ENCODE peak calls at places on chromosomes 12 and 14, in five cellular contexts. C is HS-27A; G is A549; S is stimulated activated CD4-positive, alpha-beta T cell treated with anti-CD3 and anti-CD28 coated beads, Interleukin-1b, Interleukin-23, amount 100 ng/mL, for 24 hours; Z is fibroblast of mammary gland. V is an unnamed sample.

GRCh38 chr14:69181491-69181890 is 9.8 kb upstream of the EXD2 start:
- DNase-seq in C (no peak), G (no peak), S (no peak), Z (peak), V (no peak)

GRCh38 chr12:10722502-10722904 is 620 bp downstream of the YBX3 start:
- DNase-seq in C (no peak), G (peak), S (peak), Z (peak), V (peak)

GRCh38 chr12:2052861-2053674 is at the start of gene CACNA1C:
- DNase-seq in C (no peak), G (no peak), S (no peak), Z (peak), V (peak)

GRCh38 chr12:102433304-102433703 is 47.1 kb downstream of the IGF1 start:
- DNase-seq in C (no peak), G (no peak), S (no peak), Z (no peak), V (no peak)

GRCh38 chr12:40233741-40234367 is 9.1 kb downstream of the LRRK2 start:
- DNase-seq in C (no peak), G (no peak), S (no peak), Z (no peak), V (no peak)

GRCh38 chr14:97459180-97459579 is 662.0 kb downstream of the VRK1 start:
- DNase-seq in C (no peak), G (no peak), S (no peak), Z (no peak), V (no peak)

GRCh38 chr12:106898001-106898966 is 57.4 kb upstream of the TMEM263 start:
- DNase-seq in C (no peak), G (no peak), S (no peak), Z (no peak), V (no peak)

GRCh38 chr12:115866909-115867525 is 410.5 kb downstream of the MED13L start:
- DNase-seq in C (no peak), G (peak), S (no peak), Z (no peak), V (no peak)

GRCh38 chr12:62716866-62717477 is 218.0 kb downstream of the PPM1H start:
- DNase-seq in C (no peak), G (peak), S (no peak), Z (no peak), V (no peak)

GRCh38 chr12:78403136-78403535 is 461.4 kb upstream of the SYT1 start:
- DNase-seq in C (peak), G (no peak), S (no peak), Z (peak), V (peak)

GRCh38 chr12:110809149-110809548 is 37.6 kb upstream of the CCDC63 start:
- DNase-seq in C (no peak), G (no peak), S (no peak), Z (no peak), V (no peak)

GRCh38 chr12:49809369-49810158 is 18.6 kb downstream of the NCKAP5L start:
- DNase-seq in C (no peak), G (no peak), S (no peak), Z (no peak), V (peak)

GRCh38 chr12:42935756-42936155 is 346.2 kb upstream of the PRICKLE1 start:
- DNase-seq in C (no peak), G (no peak), S (no peak), Z (peak), V (peak)

GRCh38 chr14:100440207-100440631 is 117.1 kb downstream of the SLC25A47 start:
- DNase-seq in C (no peak), G (peak), S (no peak), Z (peak), V (peak)

GRCh38 chr14:32468955-32469354 is 139.9 kb downstream of the AKAP6 start:
- DNase-seq in C (peak), G (no peak), S (no peak), Z (peak), V (peak)

GRCh38 chr14:85991156-85991555 is 461.2 kb downstream of the FLRT2 start:
- DNase-seq in C (no peak), G (no peak), S (no peak), Z (peak), V (peak)

GRCh38 chr14:67722293-67722692 is 20.6 kb downstream of the RDH12 start:
- DNase-seq in C (no peak), G (no peak), S (no peak), Z (peak), V (peak)

GRCh38 chr12:71865757-71866536 is 26.4 kb downstream of the TBC1D15 start:
- DNase-seq in C (no peak), G (no peak), S (no peak), Z (no peak), V (no peak)

GRCh38 chr12:92505373-92506340 is 197.1 kb upstream of the PLEKHG7 start:
- DNase-seq in C (no peak), G (no peak), S (no peak), Z (peak), V (peak)

GRCh38 chr14:42174357-42174756 is 567.7 kb downstream of the LRFN5 start:
- DNase-seq in C (no peak), G (no peak), S (no peak), Z (no peak), V (peak)

GRCh38 chr12:79143803-79144202 is 279.2 kb downstream of the SYT1 start:
- DNase-seq in C (no peak), G (no peak), S (no peak), Z (no peak), V (no peak)